ENCODE peak calls at places on chromosomes 2 and 18, in seven cellular contexts. L is cardiac muscle cell, Z is GM23248, J is lower lobe of right lung, H is psoas muscle, N is mammary epithelial cell, I is tibial nerve. R is an unnamed sample. For H3K4me1 and H3K27me3, the result is how much of the 10 kb centered on the place peaks cover.

GRCh38 chr2:197372582-197372981 is 62.0 kb upstream of the ANKRD44 start:
- DNase-seq in L (no peak), Z (peak), J (no peak), H (no peak), N (no peak), I (no peak), R (no peak)

GRCh38 chr18:3286165-3286564 is 24.2 kb downstream of the MYL12B start:
- DNase-seq in L (no peak), Z (no peak), J (no peak), H (no peak), N (no peak), I (no peak), R (no peak)

GRCh38 chr2:147099845-147100244 is 745.0 kb upstream of the ACVR2A start:
- DNase-seq in L (no peak), Z (peak), J (no peak), H (no peak), N (peak), I (no peak), R (no peak)

GRCh38 chr2:142165790-142166189 is 35.0 kb upstream of the LRP1B start:
- DNase-seq in L (peak), Z (peak), J (no peak), H (no peak), N (peak), I (no peak), R (no peak)

GRCh38 chr2:231364961-231365810 is 30.3 kb upstream of the B3GNT7 start:
- DNase-seq in L (no peak), Z (peak), J (peak), H (no peak), N (peak), I (no peak), R (no peak)

GRCh38 chr2:20702563-20702962 is 35.6 kb downstream of the GDF7 start:
- DNase-seq in L (no peak), Z (no peak), J (no peak), H (no peak), N (no peak), I (no peak), R (peak)

GRCh38 chr2:180040146-180040925 is 33.2 kb upstream of the CWC22 start:
- DNase-seq in L (no peak), Z (peak), J (no peak), H (no peak), N (peak), I (no peak), R (no peak)

GRCh38 chr18:21997207-21998143 is 171.9 kb upstream of the GATA6 start:
- DNase-seq in L (peak), Z (peak), J (no peak), H (no peak), N (peak), I (no peak), R (no peak)

GRCh38 chr2:15738965-15739364 is 147.3 kb downstream of the DDX1 start:
- DNase-seq in L (no peak), Z (no peak), J (no peak), H (no peak), N (no peak), I (no peak), R (no peak)

GRCh38 chr2:232113821-232114220 is 152.3 kb downstream of the DIS3L2 start:
- DNase-seq in L (no peak), Z (peak), J (no peak), H (no peak), N (peak), I (no peak), R (no peak)

GRCh38 chr18:72542993-72543361 is 1.2 kb downstream of the CBLN2 start:
- DNase-seq in L (peak), Z (peak), J (no peak), H (no peak), N (peak), I (no peak), R (peak)

GRCh38 chr2:24456610-24457556 is 34.2 kb upstream of the NCOA1 start:
- DNase-seq in L (no peak), Z (peak), J (no peak), H (peak), N (peak), I (peak), R (no peak)

GRCh38 chr2:109694190-109694589 is 80.0 kb downstream of the SOWAHC start:
- DNase-seq in L (no peak), Z (peak), J (no peak), H (no peak), N (peak), I (no peak), R (no peak)

GRCh38 chr18:66393463-66393862 is 210.4 kb downstream of the CDH19 start:
- DNase-seq in L (no peak), Z (no peak), J (no peak), H (no peak), N (no peak), I (no peak), R (no peak)

GRCh38 chr2:77108915-77109314 is 413.3 kb downstream of the LRRTM4 start:
- DNase-seq in L (no peak), Z (no peak), J (no peak), H (no peak), N (no peak), I (no peak), R (no peak)

GRCh38 chr18:25310045-25310444 is 41.9 kb downstream of the ZNF521 start:
- DNase-seq in L (no peak), Z (peak), J (no peak), H (no peak), N (peak), I (no peak), R (no peak)

GRCh38 chr2:160033732-160034392 is 28.6 kb downstream of the PLA2R1 start:
- DNase-seq in L (no peak), Z (peak), J (no peak), H (no peak), N (no peak), I (no peak), R (no peak)

GRCh38 chr2:219059725-219060682 is 717 bp downstream of the IHH start:
- DNase-seq in L (no peak), Z (peak), J (no peak), H (no peak), N (peak), I (no peak), R (peak)

GRCh38 chr18:21958256-21958655 is 211.1 kb upstream of the GATA6 start:
- DNase-seq in L (no peak), Z (no peak), J (no peak), H (no peak), N (no peak), I (no peak), R (no peak)

GRCh38 chr2:46273225-46273863 is 23.9 kb upstream of the EPAS1 start:
- DNase-seq in L (no peak), Z (no peak), J (no peak), H (no peak), N (no peak), I (no peak), R (no peak)
- H3K4me1 ChIP-seq in L (under half), Z (under half), J (under half), H (under half), N (under half), I (under half), R (under half)

GRCh38 chr2:2810504-2810903 is 479.4 kb upstream of the MYT1L start:
- DNase-seq in L (no peak), Z (no peak), J (no peak), H (no peak), N (no peak), I (no peak), R (no peak)
- H3K27me3 ChIP-seq in L (under half), Z (under half), J (under half), H (under half), N (under half), I (under half), R (under half)

GRCh38 chr2:64090264-64090663 is 54.0 kb downstream of the PELI1 start:
- DNase-seq in L (peak), Z (no peak), J (no peak), H (no peak), N (no peak), I (no peak), R (peak)
- H3K4me1 ChIP-seq in L (under half), Z (under half), J (under half), H (under half), N (under half), I (under half), R (under half)

DNA sequence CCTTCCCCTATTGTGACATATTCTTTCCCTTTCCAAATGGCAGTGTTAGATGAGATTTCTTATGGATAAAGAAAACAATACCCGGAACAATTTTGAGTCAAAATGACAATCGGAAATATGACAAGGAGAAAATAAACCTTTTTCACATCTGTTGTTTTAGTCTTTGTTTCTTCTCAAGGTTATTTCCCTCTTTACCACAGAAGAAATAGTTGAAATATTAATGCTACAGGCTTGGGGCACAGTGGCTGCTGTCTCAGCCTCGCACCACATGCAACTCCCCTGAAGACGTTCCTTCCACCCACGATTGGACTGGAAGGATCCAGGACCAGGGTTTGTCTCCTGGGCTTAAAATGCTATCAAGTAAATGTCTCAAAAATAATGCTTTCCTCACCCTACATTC is 77.6 kb downstream of the FHOD3 start:
- DNase-seq in L (no peak), Z (no peak), J (no peak), H (no peak), N (no peak), I (no peak), R (no peak)
- H3K27me3 ChIP-seq in L (under half), Z (under half), J (under half), H (under half), N (under half), I (under half), R (under half)

GRCh38 chr2:234448506-234449169 is 48.2 kb downstream of the ARL4C start:
- DNase-seq in L (no peak), Z (no peak), J (no peak), H (no peak), N (no peak), I (no peak), R (no peak)
- H3K4me1 ChIP-seq in L (under half), Z (under half), J (under half), H (under half), N (half or more), I (under half), R (under half)

GRCh38 chr2:70934981-70935380 is 719 bp upstream of the ATP6V1B1 start:
- DNase-seq in L (no peak), Z (no peak), J (no peak), H (no peak), N (no peak), I (no peak), R (no peak)

GRCh38 chr2:70932631-70933230 is 3.0 kb upstream of the ATP6V1B1 start:
- DNase-seq in L (no peak), Z (no peak), J (no peak), H (no peak), N (no peak), I (no peak), R (peak)

GRCh38 chr2:70930371-70931329 is 5.0 kb upstream of the ATP6V1B1 start:
- DNase-seq in L (no peak), Z (no peak), J (no peak), H (no peak), N (no peak), I (no peak), R (no peak)

GRCh38 chr2:70928366-70928765 is 7.3 kb upstream of the ATP6V1B1 start:
- DNase-seq in L (no peak), Z (no peak), J (no peak), H (no peak), N (no peak), I (no peak), R (no peak)

GRCh38 chr2:70931376-70932000 is 4.2 kb upstream of the ATP6V1B1 start:
- DNase-seq in L (no peak), Z (no peak), J (no peak), H (no peak), N (no peak), I (no peak), R (no peak)
- H3K27me3 ChIP-seq in L (under half), Z (under half), J (under half), H (under half), N (under half), I (under half), R (under half)

GRCh38 chr2:40147360-40147759 is 304.5 kb downstream of the SLC8A1 start:
- DNase-seq in L (no peak), Z (no peak), J (no peak), H (no peak), N (no peak), I (no peak), R (no peak)
- H3K4me1 ChIP-seq in L (under half), Z (under half), J (under half), H (under half), N (under half), I (under half), R (under half)

GRCh38 chr18:76446321-76446720 is 48.7 kb downstream of the ZNF516 start:
- DNase-seq in L (no peak), Z (peak), J (no peak), H (no peak), N (no peak), I (no peak), R (no peak)
- H3K27me3 ChIP-seq in L (under half), Z (under half), J (under half), H (under half), N (under half), I (under half), R (under half)

R was measured in upper lobe of left lung.